ENCODE peak calls at places on chromosomes 13 and 19, in seven cellular contexts. T is tibial nerve; M is AG09309; I is Peyer's patch; W is CD8-positive, alpha-beta memory T cell; B is ascending aorta; K is fibroblast of pulmonary artery. C is an unnamed sample.

GRCh38 chr13:44274838-44275237 is 98.8 kb upstream of the SERP2 start:
- DNase-seq in T (no peak), M (no peak), I (no peak), W (no peak), B (no peak), K (no peak), C (no peak)

GRCh38 chr13:111492341-111492945 is 172.0 kb downstream of the TEX29 start:
- DNase-seq in T (no peak), M (no peak), I (peak), W (no peak), B (peak), K (no peak), C (no peak)

GRCh38 chr13:50697746-50698526 is 145.6 kb downstream of the DLEU7 start:
- DNase-seq in T (no peak), M (no peak), I (no peak), W (no peak), B (no peak), K (no peak), C (no peak)

GRCh38 chr19:7294571-7295212 is 478 bp upstream of the INSR start:
- DNase-seq in T (peak), M (no peak), I (peak), W (no peak), B (peak), K (peak), C (peak)

GRCh38 chr13:97222934-97223710 is 989 bp downstream of the MBNL2 start:
- DNase-seq in T (no peak), M (no peak), I (no peak), W (no peak), B (no peak), K (no peak), C (no peak)

GRCh38 chr13:76148926-76149325 is 512.8 kb downstream of the LMO7 start:
- DNase-seq in T (no peak), M (peak), I (no peak), W (no peak), B (no peak), K (peak), C (no peak)

GRCh38 chr19:52542984-52543664 is 15.7 kb downstream of the ZNF808 start:
- DNase-seq in T (no peak), M (no peak), I (peak), W (peak), B (no peak), K (no peak), C (no peak)

GRCh38 chr13:50684366-50684765 is 159.1 kb downstream of the DLEU7 start:
- DNase-seq in T (no peak), M (no peak), I (peak), W (no peak), B (no peak), K (peak), C (no peak)

GRCh38 chr19:17107546-17108452 is 32.2 kb downstream of the MYO9B start:
- DNase-seq in T (peak), M (peak), I (peak), W (no peak), B (peak), K (peak), C (peak)

GRCh38 chr19:34217952-34218817 is 36.2 kb upstream of the GARRE1 start:
- DNase-seq in T (no peak), M (peak), I (peak), W (peak), B (no peak), K (peak), C (peak)

GRCh38 chr19:43725468-43725867 is 9.6 kb downstream of the IRGC start:
- DNase-seq in T (no peak), M (no peak), I (no peak), W (no peak), B (no peak), K (peak), C (no peak)

GRCh38 chr19:4539697-4540581 is at the start of gene LRG1:
- DNase-seq in T (no peak), M (no peak), I (peak), W (no peak), B (no peak), K (peak), C (no peak)

GRCh38 chr19:4543444-4543843 is 3.6 kb upstream of the LRG1 start:
- DNase-seq in T (no peak), M (no peak), I (no peak), W (no peak), B (no peak), K (no peak), C (no peak)

GRCh38 chr19:4541114-4541805 is 1.4 kb upstream of the LRG1 start:
- DNase-seq in T (no peak), M (no peak), I (no peak), W (no peak), B (no peak), K (no peak), C (no peak)

GRCh38 chr19:4543856-4544647 is 4.2 kb upstream of the LRG1 start:
- DNase-seq in T (no peak), M (no peak), I (no peak), W (no peak), B (no peak), K (no peak), C (no peak)

DNA sequence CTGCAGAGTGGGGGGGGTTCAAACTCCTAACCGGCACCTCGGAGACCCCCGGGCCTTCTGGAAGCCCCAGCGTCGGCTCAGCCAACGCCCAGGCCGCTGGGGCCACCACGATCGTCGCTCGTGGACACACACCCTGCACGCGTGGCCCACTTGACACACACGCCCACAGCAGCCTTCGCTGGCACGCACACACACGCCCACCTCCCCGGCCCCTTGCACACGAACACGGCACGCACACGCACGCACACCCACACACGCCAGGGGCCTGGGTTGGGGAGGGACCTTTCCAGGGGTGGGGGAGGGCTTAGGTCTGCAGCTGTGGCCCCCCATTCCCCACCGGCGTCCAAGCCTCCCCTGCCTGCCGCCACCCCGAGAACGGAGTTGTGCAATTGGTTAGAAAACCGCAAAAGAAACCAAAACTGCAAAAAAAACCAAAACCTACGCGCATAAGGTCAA is 3.1 kb upstream of the LRG1 start:
- DNase-seq in T (no peak), M (no peak), I (no peak), W (no peak), B (no peak), K (no peak), C (no peak)
- H3K4me3 ChIP-seq in T (no peak), M (no peak), I (no peak), W (no peak), B (no peak), K (no peak), C (no peak)

GRCh38 chr19:15227261-15227660 is 5.0 kb downstream of the EPHX3 start:
- DNase-seq in T (no peak), M (no peak), I (no peak), W (no peak), B (no peak), K (no peak), C (no peak)

GRCh38 chr19:15225797-15226196 is 6.5 kb downstream of the EPHX3 start:
- DNase-seq in T (no peak), M (no peak), I (no peak), W (no peak), B (no peak), K (no peak), C (no peak)

GRCh38 chr19:15234525-15235130 is 2.4 kb upstream of the EPHX3 start:
- DNase-seq in T (no peak), M (no peak), I (no peak), W (no peak), B (no peak), K (no peak), C (no peak)

GRCh38 chr19:15235796-15236195 is 3.5 kb upstream of the EPHX3 start:
- DNase-seq in T (no peak), M (no peak), I (no peak), W (no peak), B (no peak), K (no peak), C (no peak)

DNA sequence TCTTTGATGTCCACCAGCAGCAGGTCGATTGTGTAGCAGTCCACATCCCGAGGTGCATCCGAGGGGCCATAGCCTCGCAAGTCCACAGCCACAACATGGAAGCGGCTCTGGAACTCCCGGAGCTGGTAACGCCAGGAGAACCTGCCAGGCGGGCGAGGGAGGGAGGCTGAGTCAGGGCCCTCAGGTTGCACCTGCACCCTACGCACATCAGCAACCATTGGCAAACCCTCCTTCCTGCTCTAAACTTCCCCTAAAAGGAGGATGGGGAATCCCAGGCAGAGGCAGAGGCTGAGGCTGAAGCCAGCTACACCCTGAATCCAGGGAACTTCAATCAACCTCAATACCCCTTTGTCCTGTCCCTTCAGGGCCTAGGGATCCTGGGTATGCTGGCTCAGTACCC is 992 bp downstream of the EPHX3 start:
- DNase-seq in T (no peak), M (no peak), I (no peak), W (no peak), B (no peak), K (no peak), C (no peak)
- H3K4me3 ChIP-seq in T (no peak), M (no peak), I (no peak), W (no peak), B (no peak), K (no peak), C (no peak)

GRCh38 chr13:78121001-78121400 is 202.4 kb upstream of the EDNRB start:
- DNase-seq in T (no peak), M (no peak), I (no peak), W (no peak), B (no peak), K (no peak), C (no peak)
- H3K4me3 ChIP-seq in T (no peak), M (no peak), I (no peak), W (no peak), B (peak), K (no peak), C (no peak)

GRCh38 chr13:73058741-73059459 is at the start of gene KLF5:
- DNase-seq in T (peak), M (peak), I (peak), W (peak), B (peak), K (peak), C (peak)

GRCh38 chr13:73058432-73058740 is 419 bp upstream of the KLF5 start:
- DNase-seq in T (no peak), M (no peak), I (no peak), W (no peak), B (no peak), K (no peak), C (no peak)

GRCh38 chr13:73059460-73060250 is 850 bp downstream of the KLF5 start:
- DNase-seq in T (no peak), M (no peak), I (peak), W (peak), B (peak), K (no peak), C (peak)

GRCh38 chr13:73056054-73056962 is 2.5 kb upstream of the KLF5 start:
- DNase-seq in T (no peak), M (peak), I (no peak), W (no peak), B (no peak), K (peak), C (no peak)

DNA sequence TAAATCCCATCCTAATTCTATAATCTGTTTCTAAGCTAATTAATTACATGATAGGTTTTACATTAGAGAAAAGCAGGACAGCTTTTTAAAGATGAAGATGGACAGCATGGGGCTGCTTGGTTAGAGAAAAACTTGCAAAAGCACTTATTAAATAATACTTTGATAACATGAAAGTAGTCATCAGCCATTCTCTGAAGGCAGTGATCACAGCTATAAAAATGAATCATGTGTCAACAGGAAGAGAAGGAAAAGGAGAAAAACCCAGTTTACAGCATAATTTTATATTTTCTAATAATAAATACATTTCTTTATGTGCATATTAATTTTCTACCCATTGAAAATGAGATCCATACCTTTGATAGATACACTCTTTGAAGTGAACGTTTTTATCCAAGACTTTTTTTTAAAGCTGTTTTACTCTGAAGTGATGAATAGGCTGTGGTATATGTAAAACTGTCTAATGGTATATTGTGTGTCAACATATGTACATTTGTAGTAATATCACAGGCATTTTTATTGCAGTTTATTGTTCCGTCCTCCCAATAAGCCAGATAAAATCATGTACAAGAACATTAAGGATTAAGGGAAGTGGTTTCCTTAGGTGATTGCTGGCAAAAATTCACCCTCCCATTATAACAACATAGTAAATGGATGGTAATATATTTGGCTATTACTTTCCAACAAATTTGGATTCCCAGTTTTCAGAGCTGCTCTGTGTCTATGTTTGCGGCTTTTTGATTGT is 1.4 kb upstream of the KLF5 start:
- DNase-seq in T (no peak), M (no peak), I (no peak), W (no peak), B (no peak), K (no peak), C (no peak)
- H3K4me3 ChIP-seq in T (peak), M (no peak), I (peak), W (peak), B (no peak), K (no peak), C (peak)

GRCh38 chr19:4374451-4375163 is 25.7 kb downstream of the SH3GL1 start:
- DNase-seq in T (peak), M (peak), I (peak), W (no peak), B (peak), K (peak), C (peak)
- H3K4me3 ChIP-seq in T (no peak), M (no peak), I (peak), W (no peak), B (no peak), K (no peak), C (no peak)

DNA sequence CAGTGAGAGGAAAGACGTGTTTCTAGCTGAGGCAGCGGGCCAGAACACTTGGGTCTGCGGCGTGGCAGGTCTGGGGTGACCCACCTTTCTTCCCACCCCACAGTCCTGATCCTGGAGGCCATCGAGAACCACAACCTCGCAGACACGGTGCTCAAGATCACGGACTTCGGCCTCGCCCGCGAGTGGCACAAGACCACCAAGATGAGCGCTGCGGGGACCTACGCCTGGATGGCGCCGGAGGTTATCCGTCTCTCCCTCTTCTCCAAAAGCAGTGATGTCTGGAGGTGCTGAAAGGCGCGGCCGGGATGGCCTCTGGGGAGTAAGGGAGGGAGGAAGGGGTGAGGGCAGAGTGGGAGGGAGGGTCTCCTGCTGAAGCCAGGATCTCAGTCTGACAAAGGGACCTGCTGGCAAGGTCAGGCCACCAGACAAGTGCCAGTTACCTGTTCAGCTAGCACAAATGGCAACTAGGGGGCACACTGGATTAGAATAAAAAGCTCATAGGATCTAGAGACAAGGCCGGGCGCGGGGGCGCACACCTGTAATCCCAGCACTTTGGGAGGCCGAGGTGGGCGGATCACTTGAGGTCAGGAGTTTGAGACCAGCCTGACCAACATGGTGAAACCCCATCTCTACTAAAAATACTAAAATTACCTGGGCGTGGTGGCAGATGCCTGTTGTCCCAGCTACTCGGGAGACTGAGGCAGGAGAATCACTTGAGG is 7.2 kb downstream of the MAP3K10 start:
- DNase-seq in T (no peak), M (no peak), I (no peak), W (no peak), B (no peak), K (no peak), C (no peak)
- H3K4me3 ChIP-seq in T (no peak), M (no peak), I (no peak), W (no peak), B (no peak), K (no peak), C (no peak)

GRCh38 chr13:100059827-100060226 is 29.1 kb upstream of the PCCA start:
- DNase-seq in T (no peak), M (no peak), I (no peak), W (no peak), B (no peak), K (no peak), C (no peak)
- H3K4me3 ChIP-seq in T (no peak), M (no peak), I (no peak), W (no peak), B (no peak), K (no peak), C (no peak)

C was measured in gastrocnemius medialis.